ENCODE peak calls at places on chromosomes 7 and 10, in five cellular contexts. O is hepatocyte, W is retinal pigment epithelial cell, E is prostate gland, K is OCI-LY7. R is an unnamed sample.

GRCh38 chr10:132861884-132862461 is 76.0 kb upstream of the NKX6-2 start:
- DNase-seq in O (no peak), W (no peak), E (no peak), K (no peak), R (no peak)

GRCh38 chr7:7858559-7858958 is 110.0 kb upstream of the GLCCI1 start:
- DNase-seq in O (no peak), W (no peak), E (no peak), K (no peak), R (peak; percentile 12)

GRCh38 chr10:117970962-117971361 is 75.8 kb downstream of the RAB11FIP2 start:
- DNase-seq in O (no peak), W (no peak), E (no peak), K (no peak), R (no peak)

GRCh38 chr7:122989041-122989440 is 6.5 kb downstream of the TAS2R16 start:
- DNase-seq in O (no peak), W (no peak), E (no peak), K (no peak), R (no peak)

GRCh38 chr7:104967595-104967994 is 46.4 kb upstream of the KMT2E start:
- DNase-seq in O (no peak), W (peak; percentile 60), E (no peak), K (no peak), R (no peak)

GRCh38 chr7:147282204-147282603 is 1165.6 kb downstream of the CNTNAP2 start:
- DNase-seq in O (no peak), W (no peak), E (no peak), K (no peak), R (no peak)

GRCh38 chr7:158403013-158403821 is 184.4 kb downstream of the PTPRN2 start:
- DNase-seq in O (no peak), W (no peak), E (peak; percentile 30), K (no peak), R (no peak)

GRCh38 chr10:23439452-23439919 is 611 bp downstream of the OTUD1 start:
- DNase-seq in O (no peak), W (no peak), E (peak; percentile 6), K (peak; percentile 34), R (no peak)

GRCh38 chr7:15049157-15049556 is 146.6 kb upstream of the DGKB start:
- DNase-seq in O (no peak), W (no peak), E (no peak), K (no peak), R (no peak)

GRCh38 chr10:130300608-130301025 is 164.4 kb downstream of the GLRX3 start:
- DNase-seq in O (no peak), W (no peak), E (no peak), K (no peak), R (no peak)

GRCh38 chr10:100006241-100006886 is 3.4 kb downstream of the DNMBP start:
- DNase-seq in O (peak; percentile 70), W (peak; percentile 66), E (no peak), K (peak; percentile 39), R (no peak)

GRCh38 chr10:83127942-83128575 is 1011.2 kb upstream of the GHITM start:
- DNase-seq in O (no peak), W (peak; percentile 25), E (no peak), K (no peak), R (no peak)

GRCh38 chr10:44259090-44259874 is 125.6 kb downstream of the CXCL12 start:
- DNase-seq in O (peak; percentile 78), W (no peak), E (no peak), K (no peak), R (no peak)

GRCh38 chr10:31034041-31034918 is 2.6 kb upstream of the ZNF438 start:
- DNase-seq in O (peak; percentile 17), W (peak; percentile 73), E (no peak), K (no peak), R (no peak)

GRCh38 chr7:106462365-106462859 is 177.6 kb upstream of the NAMPT start:
- DNase-seq in O (peak; percentile 39), W (no peak), E (no peak), K (peak; percentile 39), R (peak; percentile 21)

GRCh38 chr7:139488810-139489209 is 5.3 kb upstream of the KLRG2 start:
- DNase-seq in O (no peak), W (no peak), E (no peak), K (no peak), R (no peak)

GRCh38 chr7:30663414-30663813 is 18.8 kb downstream of the CRHR2 start:
- DNase-seq in O (no peak), W (no peak), E (no peak), K (no peak), R (no peak)

GRCh38 chr10:110209926-110210662 is 2.7 kb downstream of the MXI1 start:
- DNase-seq in O (peak; percentile 74), W (no peak), E (peak; percentile 23), K (peak; percentile 60), R (no peak)

GRCh38 chr10:62853710-62854109 is 37.5 kb upstream of the EGR2 start:
- DNase-seq in O (no peak), W (no peak), E (no peak), K (no peak), R (no peak)

GRCh38 chr10:122014652-122015248 is 25.8 kb downstream of the TACC2 start:
- DNase-seq in O (peak; percentile 48), W (no peak), E (peak; percentile 65), K (no peak), R (no peak)

GRCh38 chr7:39088730-39089129 is 111.0 kb downstream of the POU6F2 start:
- DNase-seq in O (no peak), W (no peak), E (no peak), K (no peak), R (no peak)

GRCh38 chr7:6163402-6163801 is 109.0 kb downstream of the CYTH3 start:
- DNase-seq in O (no peak), W (no peak), E (no peak), K (no peak), R (no peak)

DNA sequence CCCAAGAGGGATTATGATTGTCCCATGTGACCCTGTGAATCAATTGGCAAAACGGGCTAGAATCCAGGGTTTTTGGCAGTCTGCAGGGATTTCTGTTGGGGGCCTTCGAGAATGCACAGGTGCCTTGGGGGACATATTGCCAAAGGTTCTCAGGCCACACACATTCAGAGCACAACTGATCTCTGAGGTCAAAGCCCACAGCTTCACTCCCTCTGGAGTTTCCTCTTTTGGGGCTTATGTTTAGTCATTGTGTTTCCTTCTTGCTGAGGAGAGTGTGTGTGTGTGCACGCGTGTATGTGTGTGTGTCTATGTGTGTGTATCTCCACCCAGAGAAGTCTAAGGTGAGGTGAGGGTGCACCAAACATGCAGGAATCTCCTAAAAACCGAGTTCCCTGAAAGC is 8.8 kb downstream of the PPIF start:
- DNase-seq in O (no peak), W (no peak), E (no peak), K (no peak), R (no peak)
- H3K4me3 ChIP-seq in O (no peak overlapping the region), W (no peak overlapping the region), E (no peak overlapping the region), K (no peak overlapping the region), R (no peak overlapping the region)

GRCh38 chr7:43658718-43659548 is 70.4 kb downstream of the COA1 start:
- DNase-seq in O (no peak), W (no peak), E (no peak), K (no peak), R (no peak)
- H3K4me3 ChIP-seq in O (no peak overlapping the region), W (no peak overlapping the region), E (no peak overlapping the region), K (no peak overlapping the region), R (no peak overlapping the region)

GRCh38 chr10:74598891-74599566 is 227.4 kb upstream of the KAT6B start:
- DNase-seq in O (no peak), W (no peak), E (no peak), K (no peak), R (peak; percentile 25)
- H3K4me3 ChIP-seq in O (no peak overlapping the region), W (no peak overlapping the region), E (no peak overlapping the region), K (no peak overlapping the region), R (no peak overlapping the region)

GRCh38 chr7:55250313-55250712 is 114.8 kb upstream of the LANCL2 start:
- DNase-seq in O (peak; percentile 51), W (no peak), E (no peak), K (no peak), R (no peak)

GRCh38 chr7:55252386-55252785 is 112.8 kb upstream of the LANCL2 start:
- DNase-seq in O (no peak), W (no peak), E (no peak), K (no peak), R (no peak)

GRCh38 chr7:55251911-55252310 is 113.2 kb upstream of the LANCL2 start:
- DNase-seq in O (no peak), W (no peak), E (no peak), K (no peak), R (no peak)

GRCh38 chr7:55253188-55253587 is 111.9 kb upstream of the LANCL2 start:
- DNase-seq in O (no peak), W (no peak), E (no peak), K (no peak), R (no peak)

DNA sequence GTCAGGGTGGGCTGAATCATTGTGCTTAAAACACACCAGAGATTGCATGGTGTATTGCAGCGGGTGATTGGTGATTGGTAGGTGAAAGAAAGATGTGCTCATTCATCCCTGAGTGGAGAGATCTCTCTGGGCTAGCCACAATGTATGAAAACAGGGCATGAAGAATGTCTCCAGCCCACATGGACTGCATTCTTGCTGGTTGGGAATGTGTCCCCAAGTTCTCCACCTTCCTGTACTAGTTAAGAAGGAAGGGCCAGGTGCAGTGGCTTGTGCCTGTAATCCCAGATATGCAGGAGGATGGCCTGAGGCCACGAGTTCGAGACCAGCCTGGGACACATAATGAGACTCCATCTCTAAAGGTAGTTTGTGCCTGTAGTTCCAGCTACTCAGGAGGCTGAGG is 113.8 kb upstream of the LANCL2 start:
- DNase-seq in O (no peak), W (no peak), E (no peak), K (no peak), R (no peak)
- H3K4me3 ChIP-seq in O (no peak overlapping the region), W (no peak overlapping the region), E (no peak overlapping the region), K (no peak overlapping the region), R (no peak overlapping the region)

GRCh38 chr7:23107781-23108180 is 2.2 kb downstream of the KLHL7 start:
- DNase-seq in O (no peak), W (no peak), E (no peak), K (no peak), R (no peak)
- H3K4me3 ChIP-seq in O (no peak overlapping the region), W (peak overlapping the region; percentile 89), E (no peak overlapping the region), K (peak overlapping the region; percentile 84), R (no peak overlapping the region)

GRCh38 chr7:108836246-108836645 is 266.6 kb downstream of the DNAJB9 start:
- DNase-seq in O (no peak), W (no peak), E (no peak), K (no peak), R (no peak)

GRCh38 chr7:108839091-108839490 is 269.4 kb downstream of the DNAJB9 start:
- DNase-seq in O (no peak), W (no peak), E (no peak), K (no peak), R (no peak)

GRCh38 chr7:108838143-108838542 is 268.5 kb downstream of the DNAJB9 start:
- DNase-seq in O (no peak), W (no peak), E (no peak), K (no peak), R (no peak)
- H3K4me3 ChIP-seq in O (no peak overlapping the region), W (no peak overlapping the region), E (no peak overlapping the region), K (no peak overlapping the region), R (no peak overlapping the region)

DNA sequence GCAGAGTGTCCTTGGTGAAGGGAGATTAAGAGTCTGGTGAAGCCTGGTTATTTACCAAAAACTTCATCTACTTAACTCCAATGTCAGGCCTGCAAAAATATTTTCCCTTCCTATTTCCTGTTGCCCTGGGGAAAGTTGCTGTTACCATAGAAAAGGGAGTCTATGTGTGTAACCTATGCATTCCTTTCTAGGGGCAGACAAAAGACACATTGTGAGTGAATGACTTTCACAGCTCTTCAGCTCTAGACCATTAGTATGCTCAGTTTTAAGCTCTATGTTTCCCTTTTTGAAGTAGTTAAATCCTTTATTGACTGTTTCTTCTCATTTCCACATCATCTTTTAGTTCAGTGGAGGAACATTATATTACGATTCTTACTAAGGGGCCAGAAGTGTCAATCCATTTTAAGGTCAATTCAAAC is 45.6 kb upstream of the SGCE start:
- DNase-seq in O (peak; percentile 17), W (peak; percentile 95), E (no peak), K (no peak), R (no peak)
- H3K4me3 ChIP-seq in O (no peak overlapping the region), W (no peak overlapping the region), E (no peak overlapping the region), K (no peak overlapping the region), R (no peak overlapping the region)

R was measured in GM12864.